ENCODE peak calls at places on chromosome 19, in seven cellular contexts. P, O, N, G, Q, M and A are unnamed samples.

GRCh38 chr19:41595258-41595889 is 19.4 kb downstream of the CEACAM21 start:
- DNase-seq in Q (peak; percentile 51), O (peak; percentile 41), N (peak; percentile 86), G (no peak), P (peak; percentile 85), M (peak; percentile 22), A (peak; percentile 94)

GRCh38 chr19:290539-291521 is at the start of gene PLPP2:
- DNase-seq in Q (peak; percentile 98), M (no peak), O (peak; percentile 80), N (peak; percentile 39), G (no peak), P (peak; percentile 39), A (peak; percentile 60)

GRCh38 chr19:2575734-2576481 is 100.0 kb downstream of the GADD45B start:
- DNase-seq in Q (no peak), M (peak; percentile 84), P (no peak), G (no peak), O (no peak), N (no peak), A (peak; percentile 34)

GRCh38 chr19:19528721-19529490 is at the start of gene YJEFN3:
- DNase-seq in G (peak; percentile 45), P (no peak), O (no peak), N (no peak), Q (no peak), M (no peak), A (peak; percentile 70)

GRCh38 chr19:1935484-1936208 is 5.3 kb upstream of the CSNK1G2 start:
- DNase-seq in O (peak; percentile 8), P (peak; percentile 46), G (no peak), Q (no peak), M (no peak), N (peak; percentile 45), A (peak; percentile 78)

GRCh38 chr19:55703790-55704215 is 28.8 kb downstream of the EPN1 start:
- DNase-seq in Q (no peak), M (peak; percentile 10), P (no peak), N (peak; percentile 63), O (no peak), G (no peak), A (peak; percentile 32)

GRCh38 chr19:38852231-38853044 is 2.7 kb upstream of the HNRNPL start:
- DNase-seq in N (peak; percentile 82), Q (peak; percentile 37), G (no peak), P (peak; percentile 73), O (peak; percentile 62), M (peak; percentile 51), A (peak; percentile 59)

GRCh38 chr19:56076413-56076998 is 44.6 kb downstream of the ZNF787 start:
- DNase-seq in Q (peak; percentile 44), O (peak; percentile 57), P (peak; percentile 54), G (no peak), N (peak; percentile 49), M (peak; percentile 78), A (peak; percentile 11)

GRCh38 chr19:12994701-12995595 is at the start of gene NFIX:
- DNase-seq in O (no peak), G (no peak), Q (peak; percentile 48), P (peak; percentile 60), M (peak; percentile 56), N (peak; percentile 71), A (peak; percentile 59)